ENCODE peak calls at places on chromosomes 7 and 10, in four cellular contexts. One of them, this sample, is unnamed.
A peak's percentile ranks its signal among the peaks of the same experiment; 100 is the strongest.

GRCh38 chr7:12389089-12389700 is 14.5 kb downstream of the VWDE start:
- DNase-seq in H1: peak; percentile 5
- DNase-seq in IMR-90: peak; percentile 61
- DNase-seq in H9: peak; percentile 63
- DNase-seq in this sample: peak; percentile 81

GRCh38 chr10:118920206-118920605 is 109.3 kb upstream of the NANOS1 start:
- DNase-seq in H1: no peak
- DNase-seq in IMR-90: no peak
- DNase-seq in H9: no peak
- DNase-seq in this sample: no peak

GRCh38 chr10:114638874-114639625 is 19.0 kb downstream of the ABLIM1 start:
- DNase-seq in H1: no peak
- DNase-seq in IMR-90: peak; percentile 95
- DNase-seq in H9: no peak
- DNase-seq in this sample: no peak

GRCh38 chr10:120945182-120945581 is 94.0 kb downstream of the WDR11 start:
- DNase-seq in H1: no peak
- DNase-seq in IMR-90: no peak
- DNase-seq in H9: no peak
- DNase-seq in this sample: no peak

GRCh38 chr10:46553238-46554049 is 3.0 kb downstream of the GPRIN2 start:
- DNase-seq in H1: no peak
- DNase-seq in IMR-90: no peak
- DNase-seq in H9: peak; percentile 29
- DNase-seq in this sample: no peak

GRCh38 chr10:12811725-12812310 is 189.7 kb downstream of the CCDC3 start:
- DNase-seq in H1: no peak
- DNase-seq in IMR-90: peak; percentile 28
- DNase-seq in H9: no peak
- DNase-seq in this sample: no peak

GRCh38 chr10:101330236-101331225 is 23.4 kb upstream of the BTRC start:
- DNase-seq in H1: no peak
- DNase-seq in IMR-90: peak; percentile 80
- DNase-seq in H9: no peak
- DNase-seq in this sample: no peak

GRCh38 chr10:15440204-15440711 is 69.2 kb upstream of the FAM171A1 start:
- DNase-seq in H1: no peak
- DNase-seq in IMR-90: no peak
- DNase-seq in H9: no peak
- DNase-seq in this sample: no peak

GRCh38 chr7:156639426-156640256 is 933 bp upstream of the RNF32 start:
- DNase-seq in H1: no peak
- DNase-seq in IMR-90: no peak
- DNase-seq in H9: peak; percentile 45
- DNase-seq in this sample: no peak

GRCh38 chr10:35574924-35575352 is 30.2 kb upstream of the GJD4 start:
- DNase-seq in H1: peak; percentile 15
- DNase-seq in IMR-90: peak; percentile 98
- DNase-seq in H9: peak; percentile 53
- DNase-seq in this sample: peak; percentile 60

GRCh38 chr7:25720427-25720826 is 431.6 kb upstream of the NFE2L3 start:
- DNase-seq in H1: no peak
- DNase-seq in IMR-90: peak; percentile 2
- DNase-seq in H9: no peak
- DNase-seq in this sample: peak; percentile 74

GRCh38 chr7:122485841-122486240 is 181.3 kb upstream of the FEZF1 start:
- DNase-seq in H1: no peak
- DNase-seq in IMR-90: no peak
- DNase-seq in H9: no peak
- DNase-seq in this sample: no peak

GRCh38 chr10:51073461-51074237 is 638 bp upstream of the PRKG1 start:
- DNase-seq in H1: no peak
- DNase-seq in IMR-90: peak; percentile 31
- DNase-seq in H9: peak; percentile 63
- DNase-seq in this sample: peak; percentile 67

GRCh38 chr7:50953303-50953702 is 170.6 kb upstream of the GRB10 start:
- DNase-seq in H1: no peak
- DNase-seq in IMR-90: no peak
- DNase-seq in H9: no peak
- DNase-seq in this sample: no peak

GRCh38 chr7:36855330-36855729 is 131.0 kb upstream of the AOAH start:
- DNase-seq in H1: no peak
- DNase-seq in IMR-90: no peak
- DNase-seq in H9: no peak
- DNase-seq in this sample: no peak

GRCh38 chr10:43899224-43899959 is 250.7 kb upstream of the ZNF32 start:
- DNase-seq in H1: no peak
- DNase-seq in IMR-90: no peak
- DNase-seq in H9: no peak
- DNase-seq in this sample: no peak

GRCh38 chr7:105003275-105003674 is 10.7 kb upstream of the KMT2E start:
- DNase-seq in H1: no peak
- DNase-seq in IMR-90: peak; percentile 82
- DNase-seq in H9: no peak
- DNase-seq in this sample: no peak

GRCh38 chr10:24882047-24882698 is 70.2 kb downstream of the PRTFDC1 start:
- DNase-seq in H1: no peak
- DNase-seq in IMR-90: peak; percentile 60
- DNase-seq in H9: no peak
- DNase-seq in this sample: no peak

GRCh38 chr7:105473163-105473562 is 48.9 kb downstream of the PUS7 start:
- DNase-seq in H1: no peak
- DNase-seq in IMR-90: peak; percentile 91
- DNase-seq in H9: no peak
- DNase-seq in this sample: peak; percentile 33

GRCh38 chr7:153886506-153887391 is 165.4 kb upstream of the DPP6 start:
- DNase-seq in H1: no peak
- DNase-seq in IMR-90: no peak
- DNase-seq in H9: peak; percentile 73
- DNase-seq in this sample: peak; percentile 63

GRCh38 chr10:110837418-110838120 is 34.2 kb upstream of the PDCD4 start:
- DNase-seq in H1: no peak
- DNase-seq in IMR-90: no peak
- DNase-seq in H9: no peak
- DNase-seq in this sample: no peak

GRCh38 chr7:91912500-91912899 is 28.2 kb upstream of the AKAP9 start:
- DNase-seq in H1: no peak
- DNase-seq in IMR-90: peak; percentile 5
- DNase-seq in H9: no peak
- DNase-seq in this sample: no peak

GRCh38 chr10:71805776-71806705 is 32.7 kb upstream of the VSIR start:
- DNase-seq in H1: no peak
- DNase-seq in IMR-90: no peak
- DNase-seq in H9: peak; percentile 94
- DNase-seq in this sample: peak; percentile 57

GRCh38 chr10:11489591-11489990 is 121.9 kb downstream of the USP6NL start:
- DNase-seq in H1: no peak
- DNase-seq in IMR-90: no peak
- DNase-seq in H9: no peak
- DNase-seq in this sample: no peak

GRCh38 chr10:43046288-43046991 is 30.4 kb upstream of the RET start:
- DNase-seq in H1: no peak
- DNase-seq in IMR-90: no peak
- DNase-seq in H9: peak; percentile 49
- DNase-seq in this sample: no peak

GRCh38 chr7:121810831-121811494 is 62.0 kb upstream of the PTPRZ1 start:
- DNase-seq in H1: no peak
- DNase-seq in IMR-90: no peak
- DNase-seq in H9: no peak
- DNase-seq in this sample: peak; percentile 19

GRCh38 chr10:75400769-75401568 is 595 bp downstream of the ZNF503 start:
- DNase-seq in H1: no peak
- DNase-seq in IMR-90: peak; percentile 56
- DNase-seq in H9: peak; percentile 54
- DNase-seq in this sample: peak; percentile 54

GRCh38 chr7:503575-504111 is 16.0 kb downstream of the PDGFA start:
- DNase-seq in H1: no peak
- DNase-seq in IMR-90: no peak
- DNase-seq in H9: no peak
- DNase-seq in this sample: no peak

GRCh38 chr7:106033735-106034134 is 70.7 kb downstream of the CDHR3 start:
- DNase-seq in H1: no peak
- DNase-seq in IMR-90: no peak
- DNase-seq in H9: no peak
- DNase-seq in this sample: no peak

GRCh38 chr7:45237788-45238461 is 80.3 kb downstream of the RAMP3 start:
- DNase-seq in H1: no peak
- DNase-seq in IMR-90: no peak
- DNase-seq in H9: no peak
- DNase-seq in this sample: no peak

GRCh38 chr7:45236666-45237065 is 79.1 kb downstream of the RAMP3 start:
- DNase-seq in H1: no peak
- DNase-seq in IMR-90: peak; percentile 39
- DNase-seq in H9: no peak
- DNase-seq in this sample: no peak

GRCh38 chr7:45238806-45239205 is 81.2 kb downstream of the RAMP3 start:
- DNase-seq in H1: no peak
- DNase-seq in IMR-90: no peak
- DNase-seq in H9: no peak
- DNase-seq in this sample: no peak

GRCh38 chr7:45233249-45233775 is 75.7 kb downstream of the RAMP3 start:
- DNase-seq in H1: no peak
- DNase-seq in IMR-90: no peak
- DNase-seq in H9: no peak
- DNase-seq in this sample: no peak

DNA sequence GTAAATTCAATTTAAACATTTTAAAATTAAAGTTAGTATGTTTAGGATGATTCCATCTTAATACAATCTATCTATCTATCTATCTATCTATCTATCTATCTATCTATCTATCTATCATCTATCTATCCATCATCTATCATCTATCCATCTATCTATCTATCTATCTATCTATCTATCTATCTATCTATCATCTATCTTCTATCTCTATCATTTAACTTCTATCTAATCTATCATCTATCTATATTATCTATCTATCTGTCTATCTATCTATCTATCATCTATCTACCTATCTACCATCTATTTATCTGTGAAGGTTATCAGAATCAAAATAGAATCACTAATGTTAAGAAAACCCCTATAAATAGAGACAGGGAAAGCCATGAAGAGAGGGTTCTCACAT is 78.3 kb downstream of the RAMP3 start:
- DNase-seq in H1: no peak
- DNase-seq in IMR-90: no peak
- DNase-seq in H9: no peak
- DNase-seq in this sample: no peak
- H3K27me3 ChIP-seq in H1: no peaks in the 10 kb centered on the region
- H3K27me3 ChIP-seq in IMR-90: peaks cover 13% of the 10 kb centered on the region
- H3K27me3 ChIP-seq in H9: no peaks in the 10 kb centered on the region
- H3K27me3 ChIP-seq in this sample: no peaks in the 10 kb centered on the region

GRCh38 chr10:132320776-132321469 is 11.1 kb upstream of the LRRC27 start:
- DNase-seq in H1: no peak
- DNase-seq in IMR-90: no peak
- DNase-seq in H9: no peak
- DNase-seq in this sample: no peak
- H3K23ac ChIP-seq in H1: no peak overlapping the region
- H3K23ac ChIP-seq in IMR-90: no peak overlapping the region
- H3K23ac ChIP-seq in H9: no peak overlapping the region
- H3K23ac ChIP-seq in this sample: no peak overlapping the region

DNA sequence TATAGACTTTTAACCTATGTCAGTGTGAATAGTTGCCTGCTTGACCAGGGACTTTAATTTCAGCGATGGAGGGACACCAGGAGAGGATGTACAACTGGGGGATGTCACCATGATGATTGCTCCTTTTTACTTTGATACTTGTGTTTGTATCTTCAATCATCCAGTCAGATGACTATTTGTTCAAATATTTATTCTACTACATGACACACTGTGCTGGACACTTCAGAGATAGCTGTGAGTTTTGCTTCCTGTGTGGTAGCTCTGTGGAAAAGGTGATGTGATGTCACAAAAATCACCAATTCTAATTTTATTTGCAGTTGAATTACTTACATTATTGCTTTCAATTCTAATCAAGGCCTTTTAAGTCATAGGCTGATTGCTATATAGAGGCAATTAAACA is 62.7 kb upstream of the CREB5 start:
- DNase-seq in H1: no peak
- DNase-seq in IMR-90: peak; percentile 42
- DNase-seq in H9: no peak
- DNase-seq in this sample: no peak
- H4K5ac ChIP-seq in H1: no peak overlapping the region
- H4K5ac ChIP-seq in IMR-90: no peak overlapping the region
- H4K5ac ChIP-seq in H9: no peak overlapping the region
- H4K5ac ChIP-seq in this sample: no peak overlapping the region

DNA sequence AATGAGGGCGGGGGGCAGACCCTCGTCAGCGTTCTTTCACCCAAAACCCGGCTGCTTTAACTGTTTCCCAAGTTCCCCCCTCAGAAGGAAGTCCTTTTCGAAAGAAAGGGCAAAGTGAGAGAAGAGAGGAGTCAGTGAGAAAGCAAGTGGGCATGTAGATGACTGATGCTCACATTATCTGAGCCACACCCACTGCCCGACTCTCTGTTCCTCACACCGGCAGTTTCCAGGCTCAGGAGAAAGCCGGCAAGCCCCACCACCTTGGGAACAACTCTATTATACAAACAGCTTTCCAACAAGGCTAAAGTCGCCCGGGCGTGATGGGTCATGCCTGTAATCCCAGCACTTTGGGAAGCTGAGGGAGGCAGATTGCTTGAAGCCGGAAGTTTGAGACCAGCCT is 23.1 kb downstream of the RCC1L start:
- DNase-seq in H1: no peak
- DNase-seq in IMR-90: no peak
- DNase-seq in H9: no peak
- DNase-seq in this sample: no peak
- H3K27me3 ChIP-seq in H1: no peaks in the 10 kb centered on the region
- H3K27me3 ChIP-seq in IMR-90: no peaks in the 10 kb centered on the region
- H3K27me3 ChIP-seq in H9: no peaks in the 10 kb centered on the region
- H3K27me3 ChIP-seq in this sample: no peaks in the 10 kb centered on the region

GRCh38 chr7:66824041-66824440 is 83.5 kb downstream of the RABGEF1 start:
- DNase-seq in H1: no peak
- DNase-seq in IMR-90: no peak
- DNase-seq in H9: no peak
- DNase-seq in this sample: no peak
- H3K23ac ChIP-seq in H1: no peak overlapping the region
- H3K23ac ChIP-seq in IMR-90: no peak overlapping the region
- H3K23ac ChIP-seq in H9: no peak overlapping the region
- H3K23ac ChIP-seq in this sample: no peak overlapping the region

GRCh38 chr7:24388212-24388611 is 104.2 kb downstream of the NPY start:
- DNase-seq in H1: no peak
- DNase-seq in IMR-90: no peak
- DNase-seq in H9: no peak
- DNase-seq in this sample: no peak
- H4K5ac ChIP-seq in H1: no peak overlapping the region
- H4K5ac ChIP-seq in IMR-90: no peak overlapping the region
- H4K5ac ChIP-seq in H9: no peak overlapping the region
- H4K5ac ChIP-seq in this sample: no peak overlapping the region

This sample was measured in mesendoderm.